ENCODE peak calls at places on chromosome 11, in seven cellular contexts. F is naive thymus-derived CD4-positive, alpha-beta T cell; E is H7; Z is lower leg skin; U is fibroblast of lung; H is HAP-1; G is AG04449. M is an unnamed sample.

GRCh38 chr11:69563946-69564780 is 76.8 kb upstream of the CCND1 start:
- DNase-seq in Z (no peak), U (peak), F (no peak), G (no peak), E (no peak), H (no peak), M (no peak)

GRCh38 chr11:85628771-85629341 is 463 bp downstream of the TMEM126B start:
- DNase-seq in F (no peak), G (no peak), H (peak), Z (no peak), U (peak), E (no peak), M (no peak)

GRCh38 chr11:118705111-118705741 is 25.8 kb upstream of the TREH start:
- DNase-seq in H (peak), Z (no peak), F (peak), U (no peak), E (no peak), G (no peak), M (no peak)

GRCh38 chr11:97963528-97964331 is 1057.0 kb upstream of the CNTN5 start:
- DNase-seq in G (no peak), H (no peak), Z (no peak), U (peak), F (peak), E (no peak), M (peak)

GRCh38 chr11:113475160-113475761 is at the start of gene DRD2:
- DNase-seq in G (no peak), Z (no peak), H (no peak), E (peak), U (peak), F (no peak), M (no peak)

GRCh38 chr11:46559815-46560214 is 34.0 kb downstream of the AMBRA1 start:
- DNase-seq in Z (no peak), U (no peak), G (no peak), H (no peak), F (no peak), E (no peak), M (no peak)

GRCh38 chr11:74154621-74155281 is 16.1 kb downstream of the C2CD3 start:
- DNase-seq in G (no peak), Z (no peak), H (no peak), U (peak), E (no peak), F (no peak), M (peak)

GRCh38 chr11:45285931-45286632 is at the start of gene SYT13:
- DNase-seq in Z (no peak), G (no peak), H (no peak), F (no peak), U (peak), E (peak), M (no peak)

GRCh38 chr11:80157447-80157846 is 716.6 kb upstream of the TENM4 start:
- DNase-seq in F (no peak), Z (no peak), H (peak), U (no peak), E (no peak), G (no peak), M (no peak)

GRCh38 chr11:95291946-95292345 is 60.9 kb upstream of the SESN3 start:
- DNase-seq in Z (no peak), E (no peak), F (no peak), U (no peak), G (no peak), H (no peak), M (no peak)

GRCh38 chr11:47399860-47400812 is 8.3 kb upstream of the SLC39A13 start:
- DNase-seq in Z (no peak), H (no peak), E (peak), F (peak), U (no peak), G (no peak), M (no peak)

GRCh38 chr11:129804012-129804411 is 11.6 kb upstream of the TMEM45B start:
- DNase-seq in F (peak), E (no peak), G (no peak), Z (no peak), H (no peak), U (no peak), M (no peak)

DNA sequence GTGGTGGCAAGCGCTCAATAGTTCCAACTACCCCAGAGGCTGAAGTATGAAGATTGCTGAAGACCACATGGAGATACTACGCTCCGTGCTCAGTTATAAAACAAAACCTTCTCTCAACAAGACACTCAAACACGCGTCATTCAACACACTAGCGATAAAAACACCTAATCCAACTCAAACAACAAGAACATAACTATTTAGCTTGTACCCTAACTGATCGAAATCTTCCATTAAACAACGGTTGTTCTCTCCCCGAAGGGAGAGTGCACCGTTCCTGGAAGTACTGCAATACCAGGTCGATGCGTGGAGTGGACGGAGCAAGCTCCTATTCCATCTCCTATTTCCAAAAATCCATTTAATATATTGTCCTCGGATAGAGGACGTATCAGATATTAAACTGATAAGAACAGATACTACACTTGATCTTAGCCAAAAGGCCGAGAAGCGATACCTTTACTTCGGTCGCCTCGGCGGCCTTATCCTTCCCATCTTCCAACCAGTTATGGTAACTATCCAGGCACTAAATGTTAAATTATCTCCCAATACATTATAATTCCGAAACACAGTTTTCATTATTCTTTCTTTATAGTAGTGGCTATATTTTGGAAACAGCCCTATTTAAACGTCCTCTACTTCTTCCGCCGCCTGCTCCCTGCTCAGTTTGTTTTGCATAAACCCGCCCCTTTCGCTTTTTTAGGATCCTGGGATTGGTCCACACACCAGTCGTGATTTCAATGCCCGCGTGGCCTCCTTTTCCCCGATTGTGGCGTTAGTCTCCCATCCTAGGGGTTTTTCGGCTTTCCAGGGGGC is 2.2 kb upstream of the WDR74 start:
- DNase-seq in Z (peak), H (peak), G (peak), U (peak), F (peak), E (peak), M (peak)
- H3K4me3 ChIP-seq in Z (peak), H (peak), G (peak), U (peak), F (peak), E (peak), M (peak)

GRCh38 chr11:36018967-36019596 is 75.2 kb downstream of the LDLRAD3 start:
- DNase-seq in F (no peak), U (no peak), G (no peak), H (no peak), Z (no peak), E (no peak), M (no peak)
- H3K4me3 ChIP-seq in F (no peak), U (no peak), G (no peak), H (no peak), Z (no peak), E (no peak), M (no peak)

GRCh38 chr11:27509953-27510352 is 3.4 kb upstream of the LIN7C start:
- DNase-seq in H (no peak), E (no peak), F (no peak), G (no peak), Z (no peak), U (no peak), M (no peak)

GRCh38 chr11:27512238-27512637 is 5.7 kb upstream of the LIN7C start:
- DNase-seq in E (no peak), G (no peak), Z (no peak), F (no peak), U (no peak), H (no peak), M (no peak)

GRCh38 chr11:27505781-27506180 is 788 bp downstream of the LIN7C start:
- DNase-seq in E (peak), F (no peak), G (no peak), U (peak), Z (no peak), H (no peak), M (no peak)

GRCh38 chr11:27506200-27507182 is at the start of gene LIN7C:
- DNase-seq in Z (peak), E (peak), H (peak), F (peak), G (peak), U (peak), M (peak)

DNA sequence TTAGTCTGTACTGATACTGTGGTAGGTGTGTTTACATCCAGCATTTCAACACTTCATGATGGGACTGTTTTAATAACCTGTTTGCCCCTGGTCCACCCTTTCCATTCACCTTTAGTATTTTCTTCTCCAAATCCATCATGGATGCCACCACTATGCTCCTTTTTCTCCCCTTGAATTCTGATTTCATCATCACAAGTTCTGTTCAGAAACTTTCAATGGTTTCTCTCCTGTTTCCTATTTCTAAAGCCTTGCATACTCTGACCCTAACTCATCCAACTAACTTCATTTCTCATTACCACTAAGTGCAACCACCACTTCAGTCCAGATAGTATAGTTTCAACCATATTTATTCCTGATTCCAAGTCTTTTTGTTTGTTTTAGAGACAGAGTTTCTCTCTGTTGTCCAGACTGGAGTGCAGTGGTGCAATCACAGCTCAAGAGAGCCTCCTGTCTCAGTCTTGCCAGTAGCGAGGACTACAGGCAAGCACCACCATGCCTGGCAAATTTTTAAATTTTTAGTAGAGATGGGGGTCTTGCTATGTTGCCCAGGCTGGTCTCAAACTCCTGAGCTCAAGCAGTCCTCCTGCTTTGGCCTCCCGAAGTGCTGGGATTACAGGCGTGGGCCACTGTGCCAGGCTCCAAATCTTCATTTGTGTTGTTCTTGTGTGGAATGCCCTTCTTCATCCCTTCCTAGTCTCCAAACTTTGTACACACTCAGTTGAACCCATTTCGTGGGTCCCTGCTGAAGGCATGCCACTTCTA is 1.2 kb upstream of the LIN7C start:
- DNase-seq in G (no peak), E (no peak), Z (no peak), H (no peak), U (no peak), F (no peak), M (no peak)
- H3K4me3 ChIP-seq in G (peak), E (no peak), Z (no peak), H (peak), U (peak), F (peak), M (peak)

GRCh38 chr11:36372101-36372767 is 76.1 kb downstream of the PRR5L start:
- DNase-seq in F (no peak), H (no peak), G (no peak), Z (no peak), U (peak), E (no peak), M (peak)
- H3K4me3 ChIP-seq in F (no peak), H (no peak), G (no peak), Z (no peak), U (no peak), E (no peak), M (no peak)